ENCODE peak calls at places on chromosomes 13 and 19, in four cellular contexts. V is K562, G is HEK293T, T is HepG2. C is an unnamed sample.

GRCh38 chr19:29714953-29715694 is at the start of gene C19orf12:
- DNase-seq in V (peak; percentile 87), G (peak; percentile 79), T (peak; percentile 18), C (no peak)

GRCh38 chr19:41702208-41702651 is 6.2 kb upstream of the CEACAM5 start:
- DNase-seq in V (no peak), G (no peak), T (no peak), C (no peak)

GRCh38 chr13:53953205-53953604 is 924.6 kb downstream of the OLFM4 start:
- DNase-seq in V (no peak), G (no peak), T (no peak), C (no peak)

GRCh38 chr13:102555914-102556553 is 40.8 kb upstream of the TPP2 start:
- DNase-seq in V (no peak), G (peak; percentile 11), T (peak; percentile 18), C (no peak)

GRCh38 chr19:54211214-54211613 is 10.6 kb downstream of the RPS9 start:
- DNase-seq in V (no peak), G (no peak), T (no peak), C (no peak)

GRCh38 chr19:287381-287871 is 3.8 kb downstream of the PLPP2 start:
- DNase-seq in V (peak; percentile 6), G (no peak), T (no peak), C (no peak)

GRCh38 chr19:46533085-46534081 is 37.7 kb upstream of the PNMA8B start:
- DNase-seq in V (no peak), G (no peak), T (no peak), C (no peak)

GRCh38 chr19:33402421-33403220 is 29.1 kb downstream of the CEBPG start:
- DNase-seq in V (no peak), G (no peak), T (no peak), C (no peak)

GRCh38 chr13:102698649-102698980 is 3.8 kb upstream of the METTL21C start:
- DNase-seq in V (no peak), G (no peak), T (no peak), C (no peak)

GRCh38 chr19:9586764-9587163 is 2.5 kb upstream of the ZNF121 start:
- DNase-seq in V (peak; percentile 17), G (peak; percentile 26), T (peak; percentile 74), C (peak; percentile 24)

GRCh38 chr19:51572415-51572814 is 1.3 kb downstream of the ZNF175 start:
- DNase-seq in V (no peak), G (no peak), T (no peak), C (no peak)

GRCh38 chr13:51834581-51835158 is 10.3 kb downstream of the TMEM272 start:
- DNase-seq in V (no peak), G (no peak), T (no peak), C (no peak)

GRCh38 chr19:30877591-30878230 is 471.5 kb downstream of the TSHZ3 start:
- DNase-seq in V (no peak), G (no peak), T (no peak), C (no peak)

GRCh38 chr19:40921005-40921897 is 39.2 kb upstream of the CYP2A7 start:
- DNase-seq in V (no peak), G (peak; percentile 26), T (peak; percentile 83), C (no peak)

GRCh38 chr13:72716776-72717175 is 10.7 kb downstream of the MZT1 start:
- DNase-seq in V (no peak), G (no peak), T (no peak), C (no peak)

GRCh38 chr13:112055417-112056206 is 11.3 kb upstream of the SOX1 start:
- DNase-seq in V (no peak), G (peak; percentile 7), T (no peak), C (no peak)

GRCh38 chr13:47896546-47896945 is 104.5 kb downstream of the SUCLA2 start:
- DNase-seq in V (no peak), G (no peak), T (no peak), C (no peak)

GRCh38 chr13:33261426-33262068 is 24.0 kb downstream of the STARD13 start:
- DNase-seq in V (no peak), G (no peak), T (peak; percentile 83), C (no peak)

GRCh38 chr13:90867336-90867683 is 480.2 kb upstream of the MIR17HG start:
- DNase-seq in V (peak; percentile 58), G (peak; percentile 78), T (peak; percentile 75), C (peak; percentile 24)

GRCh38 chr19:42323852-42324654 is 1.4 kb upstream of the MEGF8 start:
- DNase-seq in V (no peak), G (no peak), T (no peak), C (no peak)

GRCh38 chr19:49712397-49712859 is 21.5 kb downstream of the CPT1C start:
- DNase-seq in V (peak; percentile 97), G (peak; percentile 94), T (peak; percentile 23), C (no peak)

GRCh38 chr13:63455938-63456337 is 2040.3 kb upstream of the PCDH20 start:
- DNase-seq in V (peak; percentile 5), G (peak; percentile 51), T (no peak), C (no peak)

GRCh38 chr13:93881418-93881817 is 598.1 kb downstream of the DCT start:
- DNase-seq in V (no peak), G (no peak), T (no peak), C (no peak)

GRCh38 chr19:38251564-38252051 is 4.6 kb downstream of the PPP1R14A start:
- DNase-seq in V (peak; percentile 21), G (no peak), T (no peak), C (no peak)

GRCh38 chr19:16944626-16945363 is 56.0 kb downstream of the F2RL3 start:
- DNase-seq in V (peak; percentile 47), G (no peak), T (no peak), C (no peak)

GRCh38 chr13:112774448-112774792 is 84.6 kb downstream of the ATP11A start:
- DNase-seq in V (no peak), G (no peak), T (no peak), C (no peak)

GRCh38 chr13:95002968-95003813 is 290.8 kb upstream of the SOX21 start:
- DNase-seq in V (no peak), G (no peak), T (no peak), C (no peak)

GRCh38 chr13:59734393-59734792 is 429.3 kb downstream of the DIAPH3 start:
- DNase-seq in V (no peak), G (no peak), T (no peak), C (peak; percentile 93)

GRCh38 chr13:91714726-91715334 is 316.4 kb downstream of the GPC5 start:
- DNase-seq in V (no peak), G (no peak), T (no peak), C (no peak)

GRCh38 chr19:19746286-19747213 is 13.6 kb upstream of the ZNF14 start:
- DNase-seq in V (peak; percentile 12), G (peak; percentile 4), T (no peak), C (no peak)

GRCh38 chr13:75494491-75494890 is 12.5 kb upstream of the TBC1D4 start:
- DNase-seq in V (no peak), G (no peak), T (no peak), C (no peak)

GRCh38 chr13:44103721-44104490 is 224.2 kb downstream of the LACC1 start:
- DNase-seq in V (no peak), G (no peak), T (no peak), C (no peak)

GRCh38 chr13:20684041-20684440 is 19.5 kb upstream of the IL17D start:
- DNase-seq in V (no peak), G (no peak), T (no peak), C (no peak)

GRCh38 chr13:18936104-18936503 is 245.5 kb downstream of the TUBA3C start:
- DNase-seq in V (no peak), G (no peak), T (no peak), C (no peak)

GRCh38 chr19:12365094-12365371 is 450 bp downstream of the ZNF442 start:
- DNase-seq in V (no peak), G (no peak), T (no peak), C (no peak)

GRCh38 chr13:48831248-48831647 is 144.5 kb upstream of the FNDC3A start:
- DNase-seq in V (no peak), G (no peak), T (no peak), C (peak; percentile 16)

GRCh38 chr13:66977156-66977555 is 253.0 kb downstream of the PCDH9 start:
- DNase-seq in V (no peak), G (no peak), T (no peak), C (no peak)

DNA sequence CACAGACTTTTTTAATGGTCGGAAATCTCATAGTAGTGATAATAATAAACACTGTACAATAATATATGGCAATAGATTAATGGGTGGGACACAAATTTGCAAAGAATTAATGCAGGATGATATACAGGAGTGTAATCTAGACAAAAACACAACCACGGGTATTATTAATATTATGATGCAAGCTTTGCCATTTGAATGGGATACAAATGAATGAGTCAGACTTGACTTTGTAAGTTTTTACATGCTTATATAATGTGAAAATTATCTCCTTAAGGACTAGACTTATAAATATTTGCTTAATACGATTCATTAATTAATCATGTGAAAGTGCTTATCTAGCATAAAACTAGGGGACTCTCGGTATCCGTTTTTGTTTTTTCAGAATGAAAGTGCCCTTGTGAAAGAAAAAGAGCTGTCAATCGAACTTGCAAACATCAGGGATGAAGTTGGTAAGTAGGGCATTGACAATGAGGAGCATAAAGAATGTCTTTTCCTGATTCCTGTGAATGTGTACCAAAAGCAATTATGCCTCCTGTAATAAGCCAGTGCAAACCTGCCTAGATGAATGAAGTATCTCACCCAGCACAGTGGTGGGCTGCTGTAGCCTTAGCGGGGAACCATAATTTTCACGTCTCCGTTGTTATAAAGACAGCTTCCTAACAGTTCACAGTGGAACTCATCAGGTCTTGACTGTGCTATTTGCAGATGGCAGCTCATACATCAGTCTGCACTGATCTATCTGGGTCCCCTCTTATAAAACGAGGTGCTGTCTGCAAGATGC is 155.7 kb downstream of the SLC7A1 start:
- DNase-seq in V (no peak), G (no peak), T (no peak), C (no peak)
- TF ChIP-seq FOXK2 in V (no peak), G (no peak), T (no peak), C (no peak)

DNA sequence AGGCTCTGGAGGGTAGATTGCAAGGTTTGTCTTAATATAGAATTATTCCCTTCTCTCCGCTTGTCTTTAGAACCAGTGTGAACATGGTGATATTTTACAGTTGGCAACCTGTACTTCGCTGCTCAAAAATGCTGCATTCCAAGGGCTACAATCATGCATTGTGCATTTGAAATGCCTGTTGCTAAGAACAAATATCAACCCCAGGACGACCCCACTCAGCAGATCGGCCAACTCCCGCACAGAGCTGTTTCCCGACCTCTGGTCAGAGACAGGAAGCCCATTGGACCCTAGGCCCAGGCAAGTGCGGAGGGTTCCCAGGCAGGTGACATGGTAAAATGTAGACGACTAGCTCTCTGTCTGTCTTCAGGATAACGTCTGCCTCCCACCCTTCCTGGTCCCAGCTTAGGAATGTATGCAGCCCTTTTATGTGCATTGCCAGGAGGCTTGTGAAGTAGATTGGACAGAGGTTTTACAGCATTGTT is 263.5 kb downstream of the FOXO1 start:
- DNase-seq in V (no peak), G (no peak), T (peak; percentile 71), C (no peak)
- TF ChIP-seq FOXK2 in V (no peak), G (no peak), T (no peak), C (no peak)

GRCh38 chr19:3129112-3129511 is 6.7 kb upstream of the GNA15 start:
- DNase-seq in V (no peak), G (no peak), T (peak; percentile 35), C (no peak)
- TF ChIP-seq FOXK2 in V (no peak), G (no peak), T (no peak), C (no peak)

GRCh38 chr13:41942462-41943094 is 18.3 kb downstream of the VWA8 start:
- DNase-seq in V (no peak), G (peak; percentile 17), T (no peak), C (no peak)
- TF ChIP-seq FOXK2 in V (no peak), G (no peak), T (no peak), C (no peak)

GRCh38 chr13:45522571-45522970 is 57.8 kb downstream of the COG3 start:
- DNase-seq in V (no peak), G (no peak), T (no peak), C (no peak)

GRCh38 chr13:45529758-45530157 is 65.0 kb downstream of the COG3 start:
- DNase-seq in V (no peak), G (no peak), T (no peak), C (no peak)

GRCh38 chr13:45527699-45528462 is 63.1 kb downstream of the COG3 start:
- DNase-seq in V (no peak), G (no peak), T (peak; percentile 77), C (no peak)
- TF ChIP-seq FOXK2 in V (no peak), G (no peak), T (no peak), C (no peak)

C was measured in GM12878.